ENCODE peak calls at places on chromosomes 7 and 10, in four cellular contexts. D, L, R and Z are unnamed samples.

GRCh38 chr10:2121944-2122343 is 384.6 kb upstream of the ADARB2 start:
- DNase-seq in D (no peak), L (no peak), R (no peak), Z (no peak)

GRCh38 chr7:33814400-33814799 is 90.9 kb upstream of the BMPER start:
- DNase-seq in D (no peak), L (no peak), R (no peak), Z (no peak)

GRCh38 chr10:85643839-85644525 is 722.6 kb downstream of the GRID1 start:
- DNase-seq in D (no peak), L (peak), R (no peak), Z (peak)

GRCh38 chr7:149202831-149203231 is 7.5 kb downstream of the ZNF282 start:
- DNase-seq in D (no peak), L (peak), R (no peak), Z (no peak)

GRCh38 chr10:69014171-69014570 is 25.6 kb downstream of the KIFBP start:
- DNase-seq in D (no peak), L (no peak), R (no peak), Z (no peak)

GRCh38 chr7:155002411-155003214 is at the start of gene PAXIP1:
- DNase-seq in D (no peak), L (peak), R (peak), Z (no peak)

GRCh38 chr10:11208908-11209809 is 191.5 kb downstream of the CELF2 start:
- DNase-seq in D (no peak), L (no peak), R (no peak), Z (no peak)

GRCh38 chr10:130353928-130354327 is 217.7 kb downstream of the GLRX3 start:
- DNase-seq in D (no peak), L (no peak), R (no peak), Z (no peak)

GRCh38 chr7:120988591-120989299 is at the start of gene CPED1:
- DNase-seq in D (no peak), L (peak), R (peak), Z (peak)

GRCh38 chr10:120578123-120578522 is 121.1 kb downstream of the PLPP4 start:
- DNase-seq in D (no peak), L (no peak), R (no peak), Z (no peak)